ENCODE peak calls at places on chromosomes 4 and X, in ten cellular contexts. P is GM23248; U is hippocampal formation; A is A549; F is K562; B is heart left ventricle; O is CD8-positive, alpha-beta memory T cell; W is dermis blood vessel endothelial cell; J is dermis microvascular lymphatic vessel endothelial cell; L is COR-L47. X is an unnamed sample.

GRCh38 chr4:48194986-48195773 is 61.1 kb upstream of the TXK start:
- DNase-seq in P (no peak), U (no peak), A (no peak), F (no peak), B (no peak), O (no peak), W (peak; percentile 24), J (peak; percentile 45), L (peak; percentile 90), X (no peak)

GRCh38 chrX:39895228-39896110 is 202.3 kb downstream of the BCOR start:
- DNase-seq in P (peak; percentile 24), U (no peak), A (no peak), F (no peak), B (no peak), O (no peak), W (peak; percentile 10), J (no peak), L (peak; percentile 63), X (no peak)

GRCh38 chr4:67106846-67107467 is 438.3 kb downstream of the CENPC start:
- DNase-seq in P (no peak), U (no peak), A (no peak), F (no peak), B (no peak), O (no peak), W (no peak), J (no peak), L (peak; percentile 33), X (no peak)

GRCh38 chrX:41137589-41137988 is 52.3 kb downstream of the USP9X start:
- DNase-seq in P (peak; percentile 36), U (no peak), A (no peak), F (no peak), B (no peak), O (no peak), W (peak; percentile 20), J (peak; percentile 13), L (no peak), X (peak; percentile 10)

GRCh38 chr4:167854881-167855280 is 237.5 kb upstream of the ANXA10 start:
- DNase-seq in P (peak; percentile 3), U (no peak), A (no peak), F (no peak), B (no peak), O (no peak), W (no peak), J (no peak), L (no peak), X (no peak)

GRCh38 chr4:72970756-72971155 is 98.8 kb downstream of the COX18 start:
- DNase-seq in P (peak; percentile 18), U (no peak), A (no peak), F (no peak), B (no peak), O (no peak), W (no peak), J (no peak), L (no peak), X (peak; percentile 2)

GRCh38 chr4:185244763-185245162 is 35.4 kb downstream of the SNX25 start:
- DNase-seq in P (peak; percentile 13), U (no peak), A (no peak), F (no peak), B (no peak), O (no peak), W (no peak), J (no peak), L (no peak), X (no peak)

GRCh38 chrX:150704030-150704613 is 10.9 kb downstream of the MTMR1 start:
- DNase-seq in P (peak; percentile 81), U (no peak), A (no peak), F (no peak), B (no peak), O (no peak), W (peak; percentile 65), J (peak; percentile 73), L (no peak), X (no peak)

GRCh38 chr4:54723786-54724185 is 66.0 kb downstream of the KIT start:
- DNase-seq in P (no peak), U (no peak), A (no peak), F (no peak), B (no peak), O (no peak), W (no peak), J (no peak), L (no peak), X (no peak)

GRCh38 chr4:42654606-42655005 is 2.3 kb downstream of the ATP8A1 start:
- DNase-seq in P (peak; percentile 87), U (no peak), A (no peak), F (peak; percentile 17), B (no peak), O (no peak), W (peak; percentile 49), J (peak; percentile 40), L (no peak), X (peak; percentile 77)

GRCh38 chr4:15427126-15427525 is 707 bp upstream of the C1QTNF7 start:
- DNase-seq in P (no peak), U (no peak), A (no peak), F (no peak), B (no peak), O (no peak), W (no peak), J (no peak), L (no peak), X (no peak)

GRCh38 chr4:3201718-3202702 is 46.9 kb upstream of the MSANTD1 start:
- DNase-seq in P (peak; percentile 52), U (no peak), A (no peak), F (peak; percentile 41), B (no peak), O (peak; percentile 55), W (no peak), J (peak; percentile 19), L (no peak), X (no peak)

GRCh38 chr4:14115106-14115505 is 487.6 kb upstream of the BOD1L1 start:
- DNase-seq in P (no peak), U (no peak), A (no peak), F (no peak), B (no peak), O (no peak), W (no peak), J (no peak), L (no peak), X (no peak)

GRCh38 chr4:174523003-174523693 is 860 bp upstream of the HPGD start:
- DNase-seq in P (peak; percentile 50), U (no peak), A (no peak), F (peak; percentile 38), B (no peak), O (no peak), W (no peak), J (no peak), L (no peak), X (peak; percentile 4)

GRCh38 chr4:2076908-2077534 is 17.9 kb downstream of the NAT8L start:
- DNase-seq in P (no peak), U (no peak), A (no peak), F (no peak), B (no peak), O (no peak), W (no peak), J (no peak), L (no peak), X (no peak)

GRCh38 chrX:129653985-129654651 is 638 bp downstream of the APLN start:
- DNase-seq in P (peak; percentile 18), U (no peak), A (peak; percentile 21), F (no peak), B (peak; percentile 51), O (no peak), W (no peak), J (peak; percentile 26), L (peak; percentile 17), X (peak; percentile 8)

GRCh38 chrX:40085086-40085551 is 12.6 kb downstream of the BCOR start:
- DNase-seq in P (peak; percentile 85), U (no peak), A (no peak), F (no peak), B (no peak), O (no peak), W (no peak), J (no peak), L (no peak), X (no peak)

GRCh38 chrX:153922932-153923857 is 2.9 kb downstream of the ARHGAP4 start:
- DNase-seq in P (peak; percentile 56), U (peak; percentile 6), A (peak; percentile 69), F (no peak), B (peak; percentile 86), O (no peak), W (peak; percentile 75), J (peak; percentile 72), L (peak; percentile 48), X (peak; percentile 44)

GRCh38 chrX:47321386-47321785 is 49.0 kb upstream of the ZNF157 start:
- DNase-seq in P (peak; percentile 81), U (peak; percentile 44), A (no peak), F (peak; percentile 61), B (peak; percentile 53), O (no peak), W (peak; percentile 41), J (peak; percentile 16), L (no peak), X (no peak)

GRCh38 chr4:38322709-38323108 is 341.3 kb upstream of the KLF3 start:
- DNase-seq in P (peak; percentile 89), U (no peak), A (no peak), F (peak; percentile 44), B (peak; percentile 74), O (no peak), W (no peak), J (peak; percentile 27), L (no peak), X (peak; percentile 34)

GRCh38 chr4:581753-582361 is 5.8 kb upstream of the TMEM271 start:
- DNase-seq in P (no peak), U (no peak), A (no peak), F (no peak), B (no peak), O (no peak), W (no peak), J (no peak), L (no peak), X (no peak)

GRCh38 chr4:85777908-85778808 is 303.2 kb downstream of the ARHGAP24 start:
- DNase-seq in P (peak; percentile 44), U (no peak), A (no peak), F (no peak), B (no peak), O (no peak), W (peak; percentile 55), J (peak; percentile 44), L (no peak), X (no peak)

GRCh38 chrX:45850197-45850774 is 649.6 kb upstream of the DIPK2B start:
- DNase-seq in P (peak; percentile 27), U (no peak), A (no peak), F (no peak), B (no peak), O (peak; percentile 2), W (peak; percentile 24), J (peak; percentile 7), L (peak; percentile 16), X (no peak)

GRCh38 chrX:85504381-85504780 is 124.9 kb upstream of the POF1B start:
- DNase-seq in P (no peak), U (no peak), A (no peak), F (no peak), B (no peak), O (no peak), W (no peak), J (no peak), L (no peak), X (no peak)

GRCh38 chr4:79141530-79141929 is 184.3 kb downstream of the NAA11 start:
- DNase-seq in P (peak; percentile 39), U (no peak), A (no peak), F (peak; percentile 11), B (no peak), O (no peak), W (no peak), J (peak; percentile 10), L (no peak), X (peak; percentile 0)

GRCh38 chr4:144647095-144647959 is 1.4 kb downstream of the HHIP start:
- DNase-seq in P (peak; percentile 19), U (no peak), A (peak; percentile 5), F (peak; percentile 38), B (no peak), O (no peak), W (peak; percentile 77), J (peak; percentile 65), L (peak; percentile 16), X (no peak)

GRCh38 chr4:48212165-48212564 is 57.5 kb downstream of the TEC start:
- DNase-seq in P (no peak), U (no peak), A (no peak), F (peak; percentile 83), B (no peak), O (no peak), W (no peak), J (no peak), L (no peak), X (no peak)

GRCh38 chr4:32133141-32133540 is 1413.0 kb downstream of the PCDH7 start:
- DNase-seq in P (no peak), U (no peak), A (no peak), F (no peak), B (no peak), O (no peak), W (no peak), J (no peak), L (no peak), X (no peak)

X was measured in ACHN.